ENCODE peak calls at places on chromosome 3, in four cellular contexts. One of them, this sample, is unnamed.
A peak's percentile ranks its signal among the peaks of the same experiment; 100 is the strongest.

GRCh38 chr3:17891139-17891850 is 148.9 kb upstream of the TBC1D5 start:
- DNase-seq in A549: no peak
- DNase-seq in GM12878: no peak
- DNase-seq in HepG2: no peak
- DNase-seq in this sample: peak; percentile 39

GRCh38 chr3:175105066-175105465 is 245.9 kb downstream of the NAALADL2 start:
- DNase-seq in HepG2: no peak
- DNase-seq in GM12878: no peak
- DNase-seq in A549: no peak
- DNase-seq in this sample: no peak

GRCh38 chr3:195537995-195538394 is 5.1 kb downstream of the PPP1R2 start:
- DNase-seq in GM12878: peak; percentile 68
- DNase-seq in HepG2: no peak
- DNase-seq in A549: no peak
- DNase-seq in this sample: no peak

GRCh38 chr3:193231201-193231600 is 9.8 kb upstream of the PLAAT1 start:
- DNase-seq in GM12878: no peak
- DNase-seq in HepG2: no peak
- DNase-seq in A549: no peak
- DNase-seq in this sample: no peak

GRCh38 chr3:17118771-17119170 is 234.0 kb downstream of the PLCL2 start:
- DNase-seq in HepG2: no peak
- DNase-seq in A549: no peak
- DNase-seq in GM12878: no peak
- DNase-seq in this sample: no peak

GRCh38 chr3:47989981-47990440 is 26.2 kb downstream of the MAP4 start:
- DNase-seq in HepG2: peak; percentile 76
- DNase-seq in A549: peak; percentile 46
- DNase-seq in GM12878: peak; percentile 37
- DNase-seq in this sample: peak; percentile 78

GRCh38 chr3:65170357-65171090 is 482.7 kb upstream of the ADAMTS9 start:
- DNase-seq in HepG2: no peak
- DNase-seq in GM12878: no peak
- DNase-seq in A549: no peak
- DNase-seq in this sample: peak; percentile 6

GRCh38 chr3:175383813-175384212 is 524.7 kb downstream of the NAALADL2 start:
- DNase-seq in GM12878: no peak
- DNase-seq in HepG2: no peak
- DNase-seq in A549: no peak
- DNase-seq in this sample: no peak

GRCh38 chr3:9721698-9722057 is 9.9 kb upstream of the BRPF1 start:
- DNase-seq in A549: no peak
- DNase-seq in HepG2: no peak
- DNase-seq in GM12878: no peak
- DNase-seq in this sample: no peak

GRCh38 chr3:134795776-134796312 is 784 bp downstream of the EPHB1 start:
- DNase-seq in A549: no peak
- DNase-seq in HepG2: no peak
- DNase-seq in GM12878: no peak
- DNase-seq in this sample: no peak

GRCh38 chr3:116512281-116512680 is 67.0 kb upstream of the LSAMP start:
- DNase-seq in HepG2: no peak
- DNase-seq in A549: no peak
- DNase-seq in GM12878: no peak
- DNase-seq in this sample: no peak
- TF ChIP-seq MYC in HepG2: no peak
- TF ChIP-seq MYC in A549: no peak
- TF ChIP-seq MYC in GM12878: no peak
- TF ChIP-seq MYC in this sample: no peak

GRCh38 chr3:115518100-115518852 is 105.0 kb upstream of the GAP43 start:
- DNase-seq in GM12878: no peak
- DNase-seq in HepG2: no peak
- DNase-seq in A549: no peak
- DNase-seq in this sample: no peak
- TF ChIP-seq CHD2 in GM12878: no peak
- TF ChIP-seq CHD2 in HepG2: no peak
- TF ChIP-seq CHD2 in A549: no peak
- TF ChIP-seq CHD2 in this sample: no peak

DNA sequence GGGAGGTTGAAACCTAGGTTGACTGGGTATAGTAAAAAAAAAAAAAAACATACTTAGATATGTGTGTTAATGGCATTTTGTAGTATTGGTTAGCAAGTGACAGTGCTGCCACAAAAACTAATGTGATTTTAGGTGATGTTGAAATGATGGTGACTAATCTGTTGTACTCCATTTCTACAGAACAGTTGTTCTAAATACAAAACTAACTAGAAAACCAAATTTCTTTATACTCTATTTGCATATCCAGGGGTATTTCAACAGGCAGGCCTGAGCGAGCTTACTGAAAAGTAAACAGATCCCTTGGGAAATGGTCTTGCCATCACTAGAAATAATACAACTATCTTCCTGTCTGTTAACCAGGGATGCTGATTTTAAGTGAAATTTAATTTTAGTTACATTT is 20.5 kb downstream of the TSC22D2 start:
- DNase-seq in A549: no peak
- DNase-seq in GM12878: no peak
- DNase-seq in HepG2: no peak
- DNase-seq in this sample: no peak
- TF ChIP-seq MYC in A549: no peak
- TF ChIP-seq MYC in GM12878: no peak
- TF ChIP-seq MYC in HepG2: no peak
- TF ChIP-seq MYC in this sample: no peak

GRCh38 chr3:32837789-32838188 is 20.0 kb downstream of the TRIM71 start:
- DNase-seq in GM12878: no peak
- DNase-seq in A549: no peak
- DNase-seq in HepG2: no peak
- DNase-seq in this sample: no peak
- TF ChIP-seq CHD2 in GM12878: no peak
- TF ChIP-seq CHD2 in A549: no peak
- TF ChIP-seq CHD2 in HepG2: no peak
- TF ChIP-seq CHD2 in this sample: no peak

GRCh38 chr3:126398423-126399347 is 4.0 kb downstream of the CFAP100 start:
- DNase-seq in GM12878: no peak
- DNase-seq in HepG2: no peak
- DNase-seq in A549: no peak
- DNase-seq in this sample: no peak
- TF ChIP-seq MYC in GM12878: no peak
- TF ChIP-seq MYC in HepG2: no peak
- TF ChIP-seq MYC in A549: no peak
- TF ChIP-seq MYC in this sample: no peak

GRCh38 chr3:53166781-53167291 is 5.8 kb downstream of the PRKCD start:
- DNase-seq in HepG2: no peak
- DNase-seq in A549: no peak
- DNase-seq in GM12878: no peak
- DNase-seq in this sample: no peak

GRCh38 chr3:53169045-53169831 is 8.2 kb downstream of the PRKCD start:
- DNase-seq in A549: no peak
- DNase-seq in HepG2: peak; percentile 71
- DNase-seq in GM12878: no peak
- DNase-seq in this sample: no peak

GRCh38 chr3:53168175-53168923 is 7.3 kb downstream of the PRKCD start:
- DNase-seq in HepG2: no peak
- DNase-seq in A549: no peak
- DNase-seq in GM12878: no peak
- DNase-seq in this sample: no peak

GRCh38 chr3:53166206-53166605 is 5.2 kb downstream of the PRKCD start:
- DNase-seq in HepG2: no peak
- DNase-seq in A549: no peak
- DNase-seq in GM12878: no peak
- DNase-seq in this sample: no peak

GRCh38 chr3:53167418-53168174 is 6.6 kb downstream of the PRKCD start:
- DNase-seq in HepG2: no peak
- DNase-seq in GM12878: no peak
- DNase-seq in A549: no peak
- DNase-seq in this sample: no peak
- TF ChIP-seq CHD2 in HepG2: no peak
- TF ChIP-seq CHD2 in GM12878: no peak
- TF ChIP-seq CHD2 in A549: no peak
- TF ChIP-seq CHD2 in this sample: no peak

DNA sequence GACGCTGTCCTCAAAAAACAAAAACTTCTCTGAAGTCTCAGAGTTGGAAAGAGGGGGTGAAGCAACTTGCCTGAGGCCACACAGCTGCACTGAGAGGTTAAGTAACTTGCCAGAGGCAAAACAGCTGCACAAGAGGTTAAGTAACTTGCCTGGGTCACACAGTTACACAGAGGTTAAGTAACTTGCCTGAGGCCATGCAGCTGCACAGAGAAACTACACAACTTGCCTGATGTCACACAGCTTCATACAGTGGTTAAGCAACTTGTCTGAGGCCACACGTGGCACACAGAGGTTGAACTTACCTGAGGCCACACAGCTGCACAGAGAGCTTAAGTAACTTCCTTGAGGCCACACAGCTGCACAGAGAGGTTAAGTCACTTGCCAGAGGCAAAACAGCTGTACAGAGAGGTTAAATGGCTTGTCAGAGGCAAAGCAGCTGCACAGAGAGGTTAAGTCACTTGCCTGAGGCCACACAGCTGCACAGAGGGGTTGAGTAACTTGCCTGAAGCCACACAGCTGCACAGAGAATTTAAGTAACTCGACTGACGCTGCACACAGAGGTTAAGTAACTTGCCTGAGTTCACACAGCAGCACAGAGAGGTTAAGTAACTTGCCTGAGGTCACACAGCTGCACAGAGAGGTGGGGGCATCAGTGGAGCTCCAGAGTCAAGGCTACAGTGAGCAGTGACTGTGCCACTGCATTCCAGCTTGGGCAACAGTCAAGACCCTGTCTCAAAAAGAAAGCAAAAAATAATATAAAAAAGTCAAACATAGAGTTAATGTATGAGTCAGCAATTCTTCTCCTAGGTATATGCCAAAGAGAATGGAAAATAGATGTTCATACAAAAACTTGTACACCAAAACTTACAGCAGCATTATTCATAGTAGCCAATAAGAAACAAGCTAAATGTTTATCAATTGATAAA is 12.0 kb upstream of the ACAD9 start:
- DNase-seq in A549: no peak
- DNase-seq in GM12878: no peak
- DNase-seq in HepG2: no peak
- DNase-seq in this sample: no peak
- TF ChIP-seq MYC in A549: no peak
- TF ChIP-seq MYC in GM12878: no peak
- TF ChIP-seq MYC in HepG2: no peak
- TF ChIP-seq MYC in this sample: no peak

GRCh38 chr3:178381971-178382370 is 154.3 kb upstream of the KCNMB2 start:
- DNase-seq in HepG2: no peak
- DNase-seq in GM12878: no peak
- DNase-seq in A549: no peak
- DNase-seq in this sample: no peak

GRCh38 chr3:178385280-178385952 is 150.8 kb upstream of the KCNMB2 start:
- DNase-seq in A549: no peak
- DNase-seq in HepG2: peak; percentile 1
- DNase-seq in GM12878: no peak
- DNase-seq in this sample: peak; percentile 19

GRCh38 chr3:178384302-178384939 is 151.8 kb upstream of the KCNMB2 start:
- DNase-seq in HepG2: no peak
- DNase-seq in GM12878: no peak
- DNase-seq in A549: no peak
- DNase-seq in this sample: no peak

GRCh38 chr3:178382388-178383061 is 153.7 kb upstream of the KCNMB2 start:
- DNase-seq in GM12878: no peak
- DNase-seq in HepG2: no peak
- DNase-seq in A549: no peak
- DNase-seq in this sample: no peak

DNA sequence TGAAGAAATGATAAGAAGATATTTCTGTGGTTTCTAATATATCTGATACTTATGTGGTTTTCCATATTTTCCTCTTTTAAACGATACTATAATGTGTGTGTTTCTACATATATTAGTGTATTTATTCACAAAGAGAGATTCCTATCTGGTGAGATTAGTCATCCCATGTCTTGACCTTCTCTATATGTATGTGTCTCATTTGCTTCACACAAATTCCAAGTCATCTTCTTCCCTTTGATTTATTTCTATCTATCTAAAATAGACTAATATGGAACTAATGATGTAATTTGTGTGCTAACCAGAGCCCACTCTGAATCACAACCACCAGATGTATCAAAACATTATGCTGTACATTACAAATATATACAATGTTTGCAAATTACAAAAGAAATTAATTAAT is 154.7 kb upstream of the KCNMB2 start:
- DNase-seq in A549: no peak
- DNase-seq in HepG2: no peak
- DNase-seq in GM12878: no peak
- DNase-seq in this sample: no peak
- TF ChIP-seq CHD2 in A549: no peak
- TF ChIP-seq CHD2 in HepG2: no peak
- TF ChIP-seq CHD2 in GM12878: no peak
- TF ChIP-seq CHD2 in this sample: no peak

DNA sequence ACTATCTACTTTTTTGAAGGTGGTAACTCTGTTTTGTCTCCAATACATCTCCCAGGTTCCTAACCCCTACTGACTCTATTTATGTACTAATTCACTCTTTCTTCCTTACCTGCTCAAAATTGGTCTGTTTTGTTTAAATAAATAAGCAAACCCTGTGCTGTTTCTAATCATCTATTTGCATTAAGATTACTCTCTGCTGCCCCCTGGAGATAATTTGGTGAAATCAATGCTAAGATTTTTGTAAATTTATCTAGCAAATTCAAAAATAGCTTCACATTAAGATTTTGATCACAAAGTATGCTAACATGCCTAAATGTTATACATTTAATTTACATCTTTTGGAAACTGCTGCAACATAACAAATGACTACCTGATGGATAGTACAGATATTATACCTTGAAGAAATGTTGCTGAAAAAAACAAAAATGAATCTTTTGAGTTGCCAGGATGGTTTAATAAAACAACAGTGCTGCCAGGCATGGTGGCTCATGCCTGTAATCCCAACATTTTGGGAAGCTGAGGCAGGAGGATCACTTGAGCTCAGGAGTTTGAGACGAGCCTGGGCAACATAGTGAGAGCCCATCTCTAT is 4.4 kb upstream of the CD200R1 start:
- DNase-seq in GM12878: no peak
- DNase-seq in A549: peak; percentile 21
- DNase-seq in HepG2: peak; percentile 14
- DNase-seq in this sample: peak; percentile 12
- TF ChIP-seq MYC in GM12878: no peak
- TF ChIP-seq MYC in A549: no peak
- TF ChIP-seq MYC in HepG2: no peak
- TF ChIP-seq MYC in this sample: no peak

DNA sequence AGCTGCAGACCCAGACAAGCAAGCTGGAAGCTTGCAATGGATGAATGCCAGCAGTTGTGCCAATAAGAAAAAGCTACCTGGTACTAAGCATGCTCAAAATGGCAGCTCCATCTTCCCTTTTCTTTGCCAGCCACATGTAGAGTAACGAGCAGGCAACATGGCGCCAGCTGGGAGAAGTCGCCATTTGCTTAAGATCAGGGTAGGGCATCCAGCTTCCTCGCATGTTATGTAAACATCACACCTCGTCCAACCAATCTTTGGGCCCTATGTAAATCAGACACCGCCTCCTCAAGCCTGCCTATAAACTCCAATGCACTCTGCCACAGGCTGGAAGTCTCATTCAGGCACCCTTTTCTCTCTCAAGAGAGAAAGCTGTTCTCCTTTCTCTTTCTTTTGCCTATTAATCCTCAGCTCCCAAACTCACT is 973.9 kb downstream of the FHIT start:
- DNase-seq in A549: no peak
- DNase-seq in HepG2: no peak
- DNase-seq in GM12878: no peak
- DNase-seq in this sample: peak; percentile 95
- TF ChIP-seq CHD2 in A549: no peak
- TF ChIP-seq CHD2 in HepG2: no peak
- TF ChIP-seq CHD2 in GM12878: no peak
- TF ChIP-seq CHD2 in this sample: no peak